ENCODE peak calls at places on chromosomes 3 and 15, in four cellular contexts. Q is NT2/D1; E is GM23338; T is activated CD4-positive, alpha-beta T cell treated with anti-CD3 and anti-CD28 coated beads, Interleukin-2, amount 10 ng/mL, durations not matched to agents 7 days and 5 days. F is an unnamed sample.

GRCh38 chr3:11155341-11156025 is 1.2 kb downstream of the HRH1 start:
- DNase-seq in E (peak), Q (peak), T (peak), F (peak)

GRCh38 chr3:77348244-77348855 is 308.5 kb downstream of the ROBO2 start:
- DNase-seq in Q (peak), T (no peak), E (peak), F (no peak)

GRCh38 chr3:101998256-101998926 is 149.1 kb downstream of the NFKBIZ start:
- DNase-seq in E (no peak), Q (no peak), T (no peak), F (no peak)

GRCh38 chr15:78298983-78299301 is 467 bp downstream of the SKIC8 start:
- DNase-seq in E (no peak), T (no peak), Q (no peak), F (no peak)

GRCh38 chr3:179591313-179591712 is 13.1 kb downstream of the MRPL47 start:
- DNase-seq in T (no peak), E (no peak), Q (no peak), F (no peak)

GRCh38 chr3:159948423-159949140 is 40.1 kb upstream of the IL12A start:
- DNase-seq in E (no peak), Q (no peak), T (no peak), F (no peak)

GRCh38 chr3:185623909-185624308 is 37.8 kb downstream of the SENP2 start:
- DNase-seq in T (no peak), E (no peak), Q (no peak), F (no peak)

GRCh38 chr3:187211532-187212274 is 14.4 kb downstream of the RTP1 start:
- DNase-seq in T (no peak), Q (no peak), E (no peak), F (no peak)

GRCh38 chr3:176919836-176920760 is 277.2 kb downstream of the TBL1XR1 start:
- DNase-seq in Q (no peak), T (no peak), E (no peak), F (no peak)

GRCh38 chr3:155934215-155934614 is 63.8 kb downstream of the GMPS start:
- DNase-seq in Q (no peak), E (no peak), T (no peak), F (no peak)

GRCh38 chr3:190217081-190217480 is 96.4 kb upstream of the P3H2 start:
- DNase-seq in Q (no peak), T (no peak), E (no peak), F (no peak)

GRCh38 chr15:92693922-92694331 is 38.4 kb upstream of the FAM174B start:
- DNase-seq in Q (no peak), T (no peak), E (peak), F (peak)

GRCh38 chr3:65953301-65953812 is 85.4 kb downstream of the MAGI1 start:
- DNase-seq in Q (no peak), E (peak), T (no peak), F (peak)

GRCh38 chr3:194031867-194032635 is 103.9 kb upstream of the HES1 start:
- DNase-seq in T (no peak), Q (no peak), E (no peak), F (no peak)

GRCh38 chr15:38036790-38037338 is 102.4 kb downstream of the TMCO5A start:
- DNase-seq in T (no peak), E (no peak), Q (no peak), F (no peak)

GRCh38 chr15:77028451-77029165 is 33.7 kb downstream of the PSTPIP1 start:
- DNase-seq in Q (no peak), E (peak), T (no peak), F (no peak)

GRCh38 chr3:8839607-8840325 is 70.4 kb upstream of the OXTR start:
- DNase-seq in Q (no peak), T (no peak), E (no peak), F (no peak)

GRCh38 chr3:183699238-183699947 is 1.8 kb downstream of the YEATS2 start:
- DNase-seq in E (peak), Q (no peak), T (no peak), F (peak)

GRCh38 chr15:39419651-39420050 is 161.2 kb upstream of the THBS1 start:
- DNase-seq in T (no peak), Q (no peak), E (no peak), F (no peak)

GRCh38 chr3:156739976-156740375 is 65.6 kb downstream of the TIPARP start:
- DNase-seq in Q (no peak), T (no peak), E (no peak), F (no peak)

GRCh38 chr3:98326945-98327344 is 26.7 kb upstream of the OR5K4 start:
- DNase-seq in T (no peak), Q (no peak), E (peak), F (no peak)

GRCh38 chr15:93948728-93949127 is 282.6 kb upstream of the MCTP2 start:
- DNase-seq in E (no peak), Q (no peak), T (no peak), F (no peak)

GRCh38 chr15:41281236-41281635 is 50.2 kb downstream of the CHP1 start:
- DNase-seq in E (no peak), Q (no peak), T (no peak), F (no peak)

GRCh38 chr3:51959651-51960050 is 4.5 kb downstream of the GPR62 start:
- DNase-seq in Q (no peak), E (no peak), T (no peak), F (no peak)

GRCh38 chr15:57549935-57550334 is 41.8 kb upstream of the MYZAP start:
- DNase-seq in T (no peak), E (no peak), Q (no peak), F (no peak)

GRCh38 chr3:16378920-16379319 is 113.9 kb downstream of the OXNAD1 start:
- DNase-seq in E (no peak), Q (no peak), T (no peak), F (no peak)

GRCh38 chr3:12372762-12373280 is 84.0 kb downstream of the PPARG start:
- DNase-seq in Q (no peak), E (no peak), T (no peak), F (no peak)

GRCh38 chr3:134621824-134622223 is 29.0 kb downstream of the KY start:
- DNase-seq in T (no peak), Q (no peak), E (no peak), F (no peak)

GRCh38 chr3:151003024-151003771 is 30.7 kb upstream of the CLRN1 start:
- DNase-seq in E (no peak), T (no peak), Q (no peak), F (no peak)

GRCh38 chr15:80856809-80857377 is 77.7 kb downstream of the CEMIP start:
- DNase-seq in E (peak), Q (no peak), T (peak), F (peak)

GRCh38 chr3:175357758-175358157 is 498.6 kb downstream of the NAALADL2 start:
- DNase-seq in Q (no peak), T (no peak), E (no peak), F (no peak)

F was measured in H7.